ENCODE peak calls at places on chromosomes 2 and 18, in ten cellular contexts. Y is G401; W is retinal pigment epithelial cell; N is caudate nucleus; A is cerebellar cortex; P is left kidney; U is stimulated activated CD4-positive, alpha-beta T cell treated with anti-CD3 and anti-CD28 coated beads, Interleukin-15, amount 100 ng/mL, for 1 hour; B is activated CD4-positive, alpha-beta T cell treated with anti-CD3 and anti-CD28 coated beads for 24 hours; T is pancreas; Q is psoas muscle. E is an unnamed sample.

GRCh38 chr2:10494351-10495066 is 46.4 kb upstream of the ODC1 start:
- DNase-seq in Y (no peak), W (no peak), N (no peak), A (no peak), P (no peak), U (no peak), B (no peak), T (no peak), Q (no peak), E (no peak)

GRCh38 chr18:13614701-13615288 is 111.6 kb downstream of the FAM210A start:
- DNase-seq in Y (no peak), W (no peak), N (no peak), A (no peak), P (peak), U (no peak), B (no peak), T (no peak), Q (peak), E (no peak)

GRCh38 chr2:101679801-101680487 is 17.6 kb upstream of the MAP4K4 start:
- DNase-seq in Y (no peak), W (no peak), N (no peak), A (no peak), P (no peak), U (no peak), B (no peak), T (no peak), Q (no peak), E (no peak)

GRCh38 chr2:102618452-102619413 is 620 bp upstream of the SLC9A2 start:
- DNase-seq in Y (no peak), W (no peak), N (peak), A (no peak), P (peak), U (no peak), B (no peak), T (no peak), Q (no peak), E (no peak)

GRCh38 chr2:102065675-102066252 is 74.0 kb downstream of the IL1R2 start:
- DNase-seq in Y (no peak), W (peak), N (no peak), A (no peak), P (no peak), U (no peak), B (no peak), T (no peak), Q (peak), E (no peak)

GRCh38 chr2:161426788-161427412 is 10.8 kb downstream of the TBR1 start:
- DNase-seq in Y (no peak), W (no peak), N (no peak), A (no peak), P (peak), U (no peak), B (no peak), T (no peak), Q (no peak), E (peak)

GRCh38 chr2:128736689-128737545 is 418.2 kb upstream of the HS6ST1 start:
- DNase-seq in Y (peak), W (no peak), N (peak), A (peak), P (peak), U (peak), B (peak), T (peak), Q (peak), E (peak)

GRCh38 chr2:120543899-120544298 is 191.8 kb upstream of the GLI2 start:
- DNase-seq in Y (no peak), W (no peak), N (no peak), A (no peak), P (no peak), U (no peak), B (no peak), T (no peak), Q (no peak), E (no peak)

GRCh38 chr2:145343287-145343686 is 823.4 kb upstream of the ZEB2 start:
- DNase-seq in Y (no peak), W (no peak), N (no peak), A (no peak), P (no peak), U (no peak), B (no peak), T (no peak), Q (no peak), E (no peak)

GRCh38 chr2:7792031-7792651 is 874.9 kb downstream of the RNF144A start:
- DNase-seq in Y (peak), W (peak), N (no peak), A (peak), P (peak), U (no peak), B (no peak), T (peak), Q (no peak), E (no peak)

E was measured in dorsolateral prefrontal cortex.